ENCODE peak calls at places on chromosomes 5 and 9, in eight cellular contexts. I, A, H, N, K, D, V and W are unnamed samples.

GRCh38 chr5:56264417-56265025 is 31.4 kb upstream of the ANKRD55 start:
- DNase-seq in I (peak; percentile 30), A (no peak), H (peak; percentile 49), N (peak; percentile 32), K (peak; percentile 59), D (no peak), V (no peak), W (peak; percentile 49)

GRCh38 chr9:65403721-65404120 is 118.7 kb upstream of the FOXD4L5 start:
- DNase-seq in I (no peak), A (no peak), H (no peak), N (no peak), K (no peak), D (no peak), V (no peak), W (no peak)

GRCh38 chr9:76817489-76817888 is 53.3 kb downstream of the PCA3 start:
- DNase-seq in I (no peak), A (no peak), H (no peak), N (peak; percentile 17), K (no peak), D (no peak), V (no peak), W (peak; percentile 6)

GRCh38 chr5:9621379-9621903 is 8.7 kb downstream of the TAS2R1 start:
- DNase-seq in I (no peak), A (no peak), H (no peak), N (no peak), K (no peak), D (no peak), V (no peak), W (no peak)

GRCh38 chr5:35198096-35198495 is 32.2 kb downstream of the PRLR start:
- DNase-seq in I (peak; percentile 91), A (peak; percentile 72), H (no peak), N (peak; percentile 21), K (no peak), D (no peak), V (peak; percentile 18), W (peak; percentile 84)

GRCh38 chr9:93673271-93673843 is 97.0 kb downstream of the PHF2 start:
- DNase-seq in I (peak; percentile 22), A (peak; percentile 25), H (peak; percentile 49), N (peak; percentile 33), K (no peak), D (no peak), V (peak; percentile 45), W (peak; percentile 16)

GRCh38 chr5:119368238-119368630 is 12.4 kb downstream of the TNFAIP8 start:
- DNase-seq in I (no peak), A (no peak), H (no peak), N (no peak), K (no peak), D (no peak), V (no peak), W (no peak)

GRCh38 chr9:124489222-124489621 is 18.0 kb downstream of the NR5A1 start:
- DNase-seq in I (no peak), A (no peak), H (no peak), N (no peak), K (no peak), D (no peak), V (no peak), W (peak; percentile 66)

GRCh38 chr5:73265641-73266040 is 92.6 kb downstream of the TMEM174 start:
- DNase-seq in I (no peak), A (no peak), H (no peak), N (no peak), K (no peak), D (no peak), V (no peak), W (no peak)

GRCh38 chr9:93156475-93157008 is 22.5 kb upstream of the NINJ1 start:
- DNase-seq in I (no peak), A (no peak), H (no peak), N (no peak), K (no peak), D (no peak), V (no peak), W (no peak)

GRCh38 chr5:7714697-7715096 is 136.2 kb downstream of the CFAP90 start:
- DNase-seq in I (no peak), A (no peak), H (no peak), N (no peak), K (no peak), D (no peak), V (no peak), W (no peak)

GRCh38 chr5:137344723-137345322 is 154.3 kb downstream of the SPOCK1 start:
- DNase-seq in I (peak; percentile 40), A (no peak), H (peak; percentile 28), N (peak; percentile 35), K (peak; percentile 46), D (no peak), V (no peak), W (peak; percentile 59)

GRCh38 chr5:179822059-179822432 is 1.3 kb downstream of the SQSTM1 start:
- DNase-seq in I (no peak), A (no peak), H (no peak), N (no peak), K (no peak), D (no peak), V (no peak), W (peak; percentile 25)

GRCh38 chr5:179819296-179820126 is 1.2 kb upstream of the SQSTM1 start:
- DNase-seq in I (peak; percentile 77), A (peak; percentile 77), H (peak; percentile 65), N (peak; percentile 85), K (peak; percentile 57), D (no peak), V (peak; percentile 78), W (peak; percentile 89)

GRCh38 chr5:179821298-179822058 is 773 bp downstream of the SQSTM1 start:
- DNase-seq in I (peak; percentile 96), A (peak; percentile 97), H (peak; percentile 96), N (peak; percentile 92), K (peak; percentile 85), D (peak; percentile 71), V (peak; percentile 99), W (peak; percentile 98)

GRCh38 chr5:179820127-179820482 is 600 bp upstream of the SQSTM1 start:
- DNase-seq in I (no peak), A (no peak), H (no peak), N (no peak), K (no peak), D (no peak), V (no peak), W (no peak)

GRCh38 chr5:179820483-179821297 is at the start of gene SQSTM1:
- DNase-seq in I (peak; percentile 84), A (peak; percentile 78), H (peak; percentile 87), N (peak; percentile 79), K (peak; percentile 80), D (no peak), V (peak; percentile 88), W (peak; percentile 86)
- TF ChIP-seq POLR2A in I (no peak), A (peak; percentile 95), H (peak; percentile 96), N (peak; percentile 100), K (peak; percentile 98), D (peak; percentile 49), V (peak; percentile 92), W (peak; percentile 100)

DNA sequence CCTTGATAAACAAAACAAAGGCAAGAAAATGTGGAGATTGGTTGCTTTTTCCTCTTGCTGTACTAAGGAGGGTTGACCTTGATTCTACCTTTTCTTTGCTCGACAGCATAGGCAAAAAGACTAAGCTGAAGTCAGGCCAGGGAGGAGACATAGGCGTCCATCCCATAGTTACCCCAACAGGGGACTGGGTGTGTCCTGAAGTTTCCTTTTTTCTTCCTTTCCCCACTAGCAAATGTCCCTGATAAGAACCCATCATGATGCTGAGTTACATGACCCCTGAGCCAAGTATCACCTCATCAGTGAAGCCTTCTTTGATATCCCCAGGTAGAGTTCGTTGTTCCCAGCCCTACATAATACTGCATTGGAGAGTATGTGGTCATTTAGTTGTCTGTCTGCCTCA is 9.9 kb upstream of the SHROOM1 start:
- DNase-seq in I (no peak), A (no peak), H (no peak), N (no peak), K (no peak), D (no peak), V (no peak), W (no peak)
- TF ChIP-seq POLR2A in I (no peak), A (no peak), H (no peak), N (no peak), K (no peak), D (no peak), V (no peak), W (no peak)

DNA sequence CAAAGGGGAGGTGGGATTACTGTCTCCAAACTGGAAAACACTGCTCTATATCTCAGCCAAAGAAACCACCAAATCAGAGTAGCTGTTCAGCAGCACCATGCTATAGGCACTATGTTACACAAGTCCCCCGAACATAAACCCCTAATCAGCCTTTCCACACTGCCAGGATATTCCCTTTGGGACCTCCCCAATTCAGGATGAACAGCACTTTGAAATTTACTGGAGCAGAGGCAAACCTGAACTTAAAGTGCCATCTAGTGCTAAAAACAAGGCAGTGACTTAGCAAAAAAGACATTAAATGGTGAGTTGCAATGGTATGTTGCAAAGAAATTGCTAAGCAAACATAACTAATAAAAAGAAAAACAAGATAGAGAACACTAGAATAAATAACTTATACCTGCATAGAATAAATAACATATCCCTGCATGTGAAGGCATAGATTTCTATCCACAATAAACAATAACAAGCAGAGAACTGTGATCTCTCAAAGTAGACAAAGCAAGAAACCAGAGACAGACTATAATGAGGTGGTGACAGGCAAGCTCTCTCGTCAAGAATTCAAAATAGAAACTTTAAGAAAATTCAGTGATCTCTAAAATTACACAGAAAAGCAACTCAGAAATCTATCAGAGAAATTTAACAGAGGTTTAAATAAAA is 584.4 kb upstream of the ACO1 start:
- DNase-seq in I (no peak), A (no peak), H (no peak), N (no peak), K (no peak), D (no peak), V (no peak), W (no peak)
- TF ChIP-seq POLR2A in I (no peak), A (no peak), H (no peak), N (no peak), K (no peak), D (no peak), V (no peak), W (no peak)

GRCh38 chr5:117856706-117857105 is 1131.6 kb downstream of the DTWD2 start:
- DNase-seq in I (no peak), A (no peak), H (no peak), N (no peak), K (no peak), D (no peak), V (no peak), W (no peak)
- TF ChIP-seq POLR2A in I (no peak), A (no peak), H (no peak), N (no peak), K (no peak), D (no peak), V (no peak), W (no peak)

DNA sequence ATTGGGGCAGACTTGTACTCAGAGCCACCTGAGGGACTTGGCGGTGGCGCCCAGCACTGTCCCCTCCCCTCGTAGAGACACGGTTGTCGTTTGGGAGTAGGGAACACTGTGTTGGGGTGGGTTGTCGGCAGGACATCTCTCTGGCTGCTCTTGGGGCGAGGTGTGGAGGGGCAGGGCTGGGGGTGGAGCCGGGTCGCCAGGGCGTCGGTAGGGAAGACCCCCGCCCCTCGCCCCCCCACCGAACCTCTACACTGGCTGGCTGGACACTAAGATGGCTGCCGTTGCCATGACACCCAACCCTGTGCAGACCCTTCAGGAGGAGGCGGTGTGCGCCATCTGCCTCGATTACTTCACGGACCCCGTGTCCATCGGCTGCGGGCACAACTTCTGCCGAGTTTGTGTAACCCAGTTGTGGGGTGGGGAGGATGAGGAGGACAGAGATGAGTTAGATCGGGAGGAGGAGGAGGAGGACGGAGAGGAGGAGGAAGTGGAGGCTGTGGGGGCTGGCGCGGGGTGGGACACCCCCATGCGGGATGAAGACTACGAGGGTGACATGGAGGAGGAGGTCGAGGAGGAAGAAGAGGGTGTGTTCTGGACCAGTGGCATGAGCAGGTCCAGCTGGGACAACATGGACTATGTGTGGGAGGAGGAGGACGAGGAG is 778 bp downstream of the TRIM41 start:
- DNase-seq in I (peak; percentile 34), A (no peak), H (no peak), N (no peak), K (no peak), D (no peak), V (peak; percentile 57), W (peak; percentile 80)
- TF ChIP-seq POLR2A in I (no peak), A (no peak), H (no peak), N (peak; percentile 82), K (peak; percentile 10), D (no peak), V (no peak), W (no peak)